ENCODE peak calls at places on chromosomes 5 and 9, in four cellular contexts. F is GM10248, L is pons, N is kidney tubule cell. E is an unnamed sample.

GRCh38 chr9:114551750-114552685 is 35.6 kb upstream of the ATP6V1G1 start:
- DNase-seq in F (no peak), L (no peak), N (peak; percentile 99), E (peak; percentile 47)

GRCh38 chr5:93579561-93580386 is 1.2 kb downstream of the NR2F1-AS1 start:
- DNase-seq in F (peak; percentile 31), L (no peak), N (peak; percentile 46), E (no peak)

GRCh38 chr9:72315510-72316287 is 49.3 kb downstream of the ZFAND5 start:
- DNase-seq in F (no peak), L (peak; percentile 66), N (peak; percentile 91), E (no peak)

GRCh38 chr5:147148715-147149114 is 86.1 kb upstream of the STK32A start:
- DNase-seq in F (no peak), L (no peak), N (no peak), E (no peak)

GRCh38 chr9:128823903-128824406 is 5.6 kb downstream of the SPOUT1 start:
- DNase-seq in F (no peak), L (no peak), N (no peak), E (no peak)

GRCh38 chr5:15013654-15014463 is 142.3 kb upstream of the ANKH start:
- DNase-seq in F (peak; percentile 35), L (peak; percentile 86), N (peak; percentile 76), E (peak; percentile 20)

GRCh38 chr9:130817862-130818261 is 17.2 kb upstream of the ABL1 start:
- DNase-seq in F (no peak), L (no peak), N (no peak), E (no peak)

GRCh38 chr9:94973491-94973941 is 247.0 kb downstream of the AOPEP start:
- DNase-seq in F (no peak), L (no peak), N (peak; percentile 28), E (no peak)

GRCh38 chr5:95083606-95084005 is 201.3 kb downstream of the MCTP1 start:
- DNase-seq in F (no peak), L (no peak), N (no peak), E (no peak)

GRCh38 chr9:92727716-92728700 is 36.6 kb downstream of the BICD2 start:
- DNase-seq in F (no peak), L (no peak), N (no peak), E (no peak)

GRCh38 chr9:5629312-5630037 is 568 bp downstream of the RIC1 start:
- DNase-seq in F (peak; percentile 37), L (no peak), N (peak; percentile 40), E (peak; percentile 48)

GRCh38 chr9:113682297-113682771 is 193.8 kb upstream of the ZNF618 start:
- DNase-seq in F (peak; percentile 62), L (peak; percentile 61), N (peak; percentile 77), E (peak; percentile 40)

GRCh38 chr9:38345851-38346755 is 46.4 kb upstream of the ALDH1B1 start:
- DNase-seq in F (no peak), L (no peak), N (no peak), E (no peak)

GRCh38 chr5:56422060-56422762 is 189.1 kb upstream of the ANKRD55 start:
- DNase-seq in F (no peak), L (no peak), N (peak; percentile 21), E (no peak)

GRCh38 chr5:122237906-122238305 is 74.1 kb upstream of the SNCAIP start:
- DNase-seq in F (no peak), L (no peak), N (no peak), E (no peak)

GRCh38 chr5:175800656-175801081 is 70.7 kb upstream of the CPLX2 start:
- DNase-seq in F (no peak), L (no peak), N (peak; percentile 45), E (no peak)

GRCh38 chr9:116558035-116558434 is 129.1 kb upstream of the TRIM32 start:
- DNase-seq in F (no peak), L (no peak), N (no peak), E (no peak)

GRCh38 chr9:14554866-14555265 is 138.4 kb downstream of the ZDHHC21 start:
- DNase-seq in F (no peak), L (no peak), N (no peak), E (no peak)

GRCh38 chr9:110443146-110443877 is 105.6 kb upstream of the TXNDC8 start:
- DNase-seq in F (no peak), L (no peak), N (no peak), E (no peak)

GRCh38 chr5:3373391-3373790 is 222.2 kb upstream of the IRX1 start:
- DNase-seq in F (no peak), L (no peak), N (no peak), E (no peak)

GRCh38 chr9:33197279-33197678 is 30.1 kb upstream of the B4GALT1 start:
- DNase-seq in F (no peak), L (no peak), N (no peak), E (no peak)